ENCODE peak calls at places on chromosomes 12 and 14, in seven cellular contexts. B is IMR-90, Q is right cardiac atrium, R is upper lobe of right lung, H is cardiac muscle cell, O is left ventricle myocardium inferior, C is ovary. D is an unnamed sample. For H3K9me3, the result is how much of the 10 kb centered on the place peaks cover.

GRCh38 chr12:40921563-40922163 is 229.4 kb downstream of the CNTN1 start:
- DNase-seq in B (peak), Q (no peak), R (no peak), H (peak), O (no peak), C (no peak), D (no peak)

GRCh38 chr14:75310295-75311059 is 31.8 kb downstream of the FOS start:
- DNase-seq in B (peak), Q (peak), R (peak), H (peak), O (peak), C (peak), D (peak)

GRCh38 chr12:84913151-84913550 is 552 bp upstream of the SLC6A15 start:
- DNase-seq in B (no peak), Q (no peak), R (no peak), H (peak), O (no peak), C (no peak), D (peak)

GRCh38 chr12:90173499-90174197 is 465.0 kb upstream of the ATP2B1 start:
- DNase-seq in B (no peak), Q (no peak), R (no peak), H (no peak), O (no peak), C (no peak), D (no peak)

GRCh38 chr12:131441638-131442336 is 269.1 kb upstream of the SFSWAP start:
- DNase-seq in B (no peak), Q (no peak), R (no peak), H (no peak), O (no peak), C (no peak), D (no peak)

GRCh38 chr14:88962356-88962755 is 137.9 kb downstream of the TTC8 start:
- DNase-seq in B (no peak), Q (no peak), R (no peak), H (peak), O (no peak), C (no peak), D (no peak)

GRCh38 chr12:106955377-106956047 is at the start of gene TMEM263:
- DNase-seq in B (peak), Q (peak), R (peak), H (peak), O (peak), C (peak), D (peak)

GRCh38 chr12:93108958-93109357 is 179.9 kb upstream of the EEA1 start:
- DNase-seq in B (peak), Q (no peak), R (no peak), H (peak), O (no peak), C (no peak), D (no peak)

GRCh38 chr14:39469094-39469710 is 37.0 kb upstream of the FBXO33 start:
- DNase-seq in B (no peak), Q (peak), R (no peak), H (peak), O (no peak), C (no peak), D (peak)

GRCh38 chr12:132904718-132905328 is 17.4 kb upstream of the CHFR start:
- DNase-seq in B (no peak), Q (peak), R (peak), H (peak), O (peak), C (peak), D (no peak)

GRCh38 chr12:42590324-42590934 is 883 bp upstream of the PRICKLE1 start:
- DNase-seq in B (no peak), Q (peak), R (no peak), H (peak), O (peak), C (peak), D (peak)

GRCh38 chr12:26360062-26360461 is 164.7 kb downstream of the SSPN start:
- DNase-seq in B (no peak), Q (no peak), R (no peak), H (no peak), O (no peak), C (no peak), D (no peak)

GRCh38 chr14:104799657-104800599 is 973 bp upstream of the ZBTB42 start:
- DNase-seq in B (peak), Q (peak), R (peak), H (peak), O (peak), C (peak), D (no peak)

GRCh38 chr14:24960816-24961215 is 89.1 kb downstream of the STXBP6 start:
- DNase-seq in B (peak), Q (no peak), R (no peak), H (no peak), O (no peak), C (no peak), D (no peak)

GRCh38 chr14:74502236-74503019 is 8.9 kb downstream of the ISCA2 start:
- DNase-seq in B (peak), Q (peak), R (no peak), H (peak), O (no peak), C (no peak), D (no peak)

GRCh38 chr12:5051913-5052312 is 8.2 kb downstream of the KCNA5 start:
- DNase-seq in B (no peak), Q (no peak), R (no peak), H (no peak), O (no peak), C (no peak), D (no peak)

GRCh38 chr12:119614705-119615104 is 21.1 kb downstream of the TMEM233 start:
- DNase-seq in B (no peak), Q (no peak), R (no peak), H (no peak), O (no peak), C (no peak), D (no peak)

GRCh38 chr14:78508023-78508422 is 337.9 kb downstream of the NRXN3 start:
- DNase-seq in B (no peak), Q (no peak), R (no peak), H (no peak), O (no peak), C (no peak), D (no peak)

GRCh38 chr14:68404652-68405183 is 388.1 kb downstream of the ZFP36L1 start:
- DNase-seq in B (peak), Q (no peak), R (no peak), H (no peak), O (no peak), C (no peak), D (no peak)

GRCh38 chr14:81400202-81400678 is at the start of gene STON2:
- DNase-seq in B (no peak), Q (no peak), R (no peak), H (peak), O (no peak), C (no peak), D (peak)

GRCh38 chr14:104172880-104173279 is 34.5 kb downstream of the KIF26A start:
- DNase-seq in B (no peak), Q (no peak), R (no peak), H (no peak), O (no peak), C (no peak), D (no peak)

GRCh38 chr14:25833341-25834121 is 764.3 kb downstream of the NOVA1 start:
- DNase-seq in B (no peak), Q (no peak), R (no peak), H (peak), O (no peak), C (no peak), D (peak)

GRCh38 chr12:75345531-75345930 is 11.1 kb downstream of the GLIPR1L1 start:
- DNase-seq in B (peak), Q (no peak), R (no peak), H (no peak), O (no peak), C (no peak), D (no peak)

GRCh38 chr12:15815730-15816129 is 26.5 kb upstream of the EPS8 start:
- DNase-seq in B (no peak), Q (no peak), R (no peak), H (no peak), O (no peak), C (no peak), D (no peak)

GRCh38 chr14:94748667-94749347 is 21.1 kb downstream of the GSC start:
- DNase-seq in B (no peak), Q (no peak), R (no peak), H (no peak), O (no peak), C (no peak), D (peak)

GRCh38 chr12:128607606-128608005 is 216.2 kb downstream of the SLC15A4 start:
- DNase-seq in B (no peak), Q (no peak), R (no peak), H (no peak), O (no peak), C (no peak), D (no peak)
- H3K27ac ChIP-seq in B (no peak), Q (no peak), R (no peak), H (no peak), O (no peak), C (no peak), D (no peak)

DNA sequence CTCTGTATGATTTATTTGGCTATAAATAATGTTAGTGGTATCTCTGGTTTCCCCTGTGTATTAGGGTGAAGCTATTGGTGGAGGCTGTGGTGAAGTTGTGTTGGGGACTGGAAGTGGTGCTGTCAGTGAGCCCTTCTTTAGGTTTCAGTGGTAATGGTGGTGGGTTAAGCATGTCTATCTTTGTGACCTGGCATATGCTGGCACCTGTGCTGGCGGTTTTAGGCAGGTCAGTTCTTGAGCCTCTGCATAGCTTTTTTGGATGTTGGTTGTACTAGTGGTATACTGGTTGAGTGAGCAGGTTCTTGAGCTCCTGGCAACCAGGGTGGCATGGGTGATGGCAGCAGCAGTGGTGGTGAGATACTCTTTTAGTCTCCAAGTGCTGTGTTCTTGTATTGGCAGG is 161.9 kb upstream of the CAND1 start:
- DNase-seq in B (no peak), Q (no peak), R (no peak), H (no peak), O (no peak), C (no peak), D (no peak)
- H3K9me3 ChIP-seq in B (under half), Q (under half), R (under half), H (under half), O (under half), C (under half), D (under half)

GRCh38 chr12:50988051-50988450 is 35.7 kb downstream of the HIGD1C start:
- DNase-seq in B (peak), Q (no peak), R (no peak), H (no peak), O (no peak), C (no peak), D (no peak)

GRCh38 chr12:50986961-50987737 is 34.8 kb downstream of the HIGD1C start:
- DNase-seq in B (peak), Q (no peak), R (no peak), H (peak), O (no peak), C (peak), D (peak)

GRCh38 chr12:50984899-50985298 is 32.6 kb downstream of the HIGD1C start:
- DNase-seq in B (peak), Q (no peak), R (no peak), H (peak), O (no peak), C (no peak), D (no peak)

GRCh38 chr12:50988871-50989270 is 36.5 kb downstream of the HIGD1C start:
- DNase-seq in B (no peak), Q (no peak), R (no peak), H (no peak), O (no peak), C (no peak), D (no peak)

GRCh38 chr12:50985322-50985721 is 33.0 kb downstream of the HIGD1C start:
- DNase-seq in B (peak), Q (no peak), R (no peak), H (peak), O (no peak), C (no peak), D (no peak)
- H3K4me3 ChIP-seq in B (no peak), Q (no peak), R (no peak), H (no peak), O (no peak), C (no peak), D (no peak)

DNA sequence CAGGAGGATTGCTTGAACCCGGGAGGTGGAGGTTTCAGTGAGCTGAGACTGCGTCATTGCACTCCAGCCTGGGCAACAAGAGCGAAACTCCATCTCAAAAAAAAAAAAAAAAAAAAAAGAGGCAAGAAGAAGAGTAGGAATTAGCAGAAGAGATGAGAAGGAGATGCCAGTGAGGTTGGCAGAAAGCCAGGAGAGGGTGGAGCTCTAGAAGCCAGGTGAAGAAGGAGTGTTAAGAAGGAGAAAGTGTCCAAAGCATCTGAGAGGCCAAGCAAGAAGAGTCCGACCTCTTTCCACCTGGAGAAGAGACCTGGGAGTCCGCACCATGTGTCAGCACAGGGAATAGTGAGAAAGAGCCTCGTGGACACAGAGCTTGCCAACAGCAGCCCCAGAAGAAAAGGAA is 70.3 kb downstream of the SAMD4A start:
- DNase-seq in B (no peak), Q (no peak), R (no peak), H (no peak), O (no peak), C (no peak), D (no peak)
- H3K27ac ChIP-seq in B (peak), Q (no peak), R (no peak), H (no peak), O (no peak), C (no peak), D (peak)

GRCh38 chr14:91167380-91167770 is 53.5 kb downstream of the DGLUCY start:
- DNase-seq in B (no peak), Q (peak), R (no peak), H (no peak), O (no peak), C (no peak), D (no peak)
- H3K9me3 ChIP-seq in B (under half), Q (under half), R (under half), H (under half), O (under half), C (under half), D (under half)

GRCh38 chr14:62597143-62597542 is 448.1 kb downstream of the KCNH5 start:
- DNase-seq in B (no peak), Q (no peak), R (no peak), H (no peak), O (no peak), C (no peak), D (no peak)
- H3K4me3 ChIP-seq in B (no peak), Q (no peak), R (no peak), H (no peak), O (no peak), C (no peak), D (no peak)

DNA sequence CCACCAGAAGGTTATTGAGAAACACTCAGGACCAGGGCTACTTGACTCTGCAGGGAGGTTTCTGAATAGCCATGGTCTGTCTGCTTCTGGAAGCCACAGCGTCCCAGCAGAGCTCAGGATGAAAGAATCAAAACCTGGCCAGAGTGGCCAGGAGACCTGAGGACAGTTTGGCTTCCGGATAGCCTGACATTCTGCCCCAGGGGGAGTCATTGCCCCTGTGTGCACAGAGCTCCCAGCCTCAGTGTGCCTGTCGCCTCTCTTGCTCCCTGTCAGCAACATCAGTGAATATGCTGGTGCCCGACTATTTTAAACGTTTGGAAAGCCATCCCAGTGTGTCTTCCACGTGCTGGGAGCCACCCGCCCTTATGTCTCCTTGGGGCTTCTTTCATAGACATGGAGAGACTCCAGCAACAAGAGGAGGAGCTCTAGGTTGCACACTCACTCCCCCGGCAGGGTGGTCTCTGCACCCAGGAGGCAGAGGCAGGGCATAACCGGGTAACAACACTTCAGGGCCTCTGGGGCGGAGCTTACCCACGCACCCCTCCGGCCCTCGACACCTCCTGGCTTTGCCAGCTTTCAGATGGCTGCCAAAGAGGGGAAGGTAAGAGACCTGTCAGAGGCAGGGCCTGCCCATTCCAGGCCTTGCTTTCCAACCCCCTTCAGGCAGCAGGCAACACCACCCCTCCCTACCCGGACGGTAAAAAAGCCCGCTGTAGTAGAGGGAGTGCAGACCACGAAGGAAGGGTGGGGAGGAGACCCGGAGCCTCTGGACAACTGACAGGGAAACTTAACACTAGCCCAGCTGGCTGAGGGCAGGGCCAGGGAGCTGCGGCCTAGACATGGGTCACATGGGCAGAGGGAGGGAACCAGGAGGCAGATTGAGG is 19.0 kb upstream of the SLC6A12 start:
- DNase-seq in B (no peak), Q (no peak), R (peak), H (no peak), O (no peak), C (no peak), D (peak)
- H3K27ac ChIP-seq in B (no peak), Q (no peak), R (no peak), H (peak), O (no peak), C (no peak), D (no peak)

GRCh38 chr12:57616383-57617101 is 5.3 kb downstream of the ARHGEF25 start:
- DNase-seq in B (peak), Q (no peak), R (no peak), H (peak), O (no peak), C (no peak), D (peak)

GRCh38 chr12:57613427-57614109 is 2.3 kb downstream of the ARHGEF25 start:
- DNase-seq in B (no peak), Q (no peak), R (no peak), H (no peak), O (no peak), C (no peak), D (no peak)

GRCh38 chr12:57615637-57616036 is 4.4 kb downstream of the ARHGEF25 start:
- DNase-seq in B (no peak), Q (no peak), R (no peak), H (no peak), O (no peak), C (no peak), D (no peak)

GRCh38 chr12:57614178-57614947 is 3.1 kb downstream of the ARHGEF25 start:
- DNase-seq in B (peak), Q (peak), R (no peak), H (no peak), O (peak), C (no peak), D (peak)

GRCh38 chr12:57614948-57615500 is 3.8 kb downstream of the ARHGEF25 start:
- DNase-seq in B (no peak), Q (no peak), R (no peak), H (no peak), O (no peak), C (no peak), D (no peak)
- H3K9me3 ChIP-seq in B (under half), Q (under half), R (under half), H (under half), O (under half), C (under half), D (under half)

D was measured in SJCRH30.